ENCODE peak calls at places on chromosomes 2 and 18, in seven cellular contexts. One of them, this sample, is unnamed.

GRCh38 chr18:9038277-9038871 is 64.1 kb upstream of the NDUFV2 start:
- DNase-seq in IMR-90: peak
- DNase-seq in H9: no peak
- DNase-seq in mesendoderm: peak
- DNase-seq in H1: no peak
- DNase-seq in trophoblast cell: peak
- DNase-seq in mesenchymal stem cell: peak
- DNase-seq in this sample: no peak

GRCh38 chr18:75360206-75360605 is 67.3 kb downstream of the SMIM21 start:
- DNase-seq in IMR-90: no peak
- DNase-seq in H9: no peak
- DNase-seq in mesendoderm: no peak
- DNase-seq in H1: no peak
- DNase-seq in trophoblast cell: no peak
- DNase-seq in mesenchymal stem cell: no peak
- DNase-seq in this sample: no peak

GRCh38 chr2:136029149-136029548 is 43.7 kb upstream of the DARS1 start:
- DNase-seq in IMR-90: no peak
- DNase-seq in H9: no peak
- DNase-seq in mesendoderm: no peak
- DNase-seq in H1: no peak
- DNase-seq in trophoblast cell: no peak
- DNase-seq in mesenchymal stem cell: no peak
- DNase-seq in this sample: no peak

GRCh38 chr2:149767516-149767974 is 180.0 kb upstream of the MMADHC start:
- DNase-seq in IMR-90: peak
- DNase-seq in H9: no peak
- DNase-seq in mesendoderm: peak
- DNase-seq in H1: no peak
- DNase-seq in trophoblast cell: no peak
- DNase-seq in mesenchymal stem cell: peak
- DNase-seq in this sample: no peak

GRCh38 chr2:85032621-85033020 is 61.7 kb downstream of the KCMF1 start:
- DNase-seq in IMR-90: peak
- DNase-seq in H9: no peak
- DNase-seq in mesendoderm: no peak
- DNase-seq in H1: no peak
- DNase-seq in trophoblast cell: no peak
- DNase-seq in mesenchymal stem cell: peak
- DNase-seq in this sample: no peak

GRCh38 chr2:206728277-206729199 is 10.3 kb upstream of the DYTN start:
- DNase-seq in IMR-90: peak
- DNase-seq in H9: no peak
- DNase-seq in mesendoderm: no peak
- DNase-seq in H1: no peak
- DNase-seq in trophoblast cell: no peak
- DNase-seq in mesenchymal stem cell: no peak
- DNase-seq in this sample: no peak

GRCh38 chr2:27264753-27265535 is 2.1 kb upstream of the SLC30A3 start:
- DNase-seq in IMR-90: peak
- DNase-seq in H9: peak
- DNase-seq in mesendoderm: peak
- DNase-seq in H1: peak
- DNase-seq in trophoblast cell: peak
- DNase-seq in mesenchymal stem cell: peak
- DNase-seq in this sample: peak

GRCh38 chr18:13464432-13465125 is 246.0 kb downstream of the LDLRAD4 start:
- DNase-seq in IMR-90: no peak
- DNase-seq in H9: no peak
- DNase-seq in mesendoderm: no peak
- DNase-seq in H1: no peak
- DNase-seq in trophoblast cell: no peak
- DNase-seq in mesenchymal stem cell: no peak
- DNase-seq in this sample: no peak

GRCh38 chr18:42414756-42415454 is 459.9 kb downstream of the PIK3C3 start:
- DNase-seq in IMR-90: no peak
- DNase-seq in H9: no peak
- DNase-seq in mesendoderm: peak
- DNase-seq in H1: no peak
- DNase-seq in trophoblast cell: peak
- DNase-seq in mesenchymal stem cell: peak
- DNase-seq in this sample: no peak

GRCh38 chr2:33589444-33589843 is 9.7 kb downstream of the FAM98A start:
- DNase-seq in IMR-90: peak
- DNase-seq in H9: no peak
- DNase-seq in mesendoderm: no peak
- DNase-seq in H1: no peak
- DNase-seq in trophoblast cell: no peak
- DNase-seq in mesenchymal stem cell: no peak
- DNase-seq in this sample: no peak

GRCh38 chr2:73284296-73285161 is at the start of gene FBXO41:
- DNase-seq in IMR-90: peak
- DNase-seq in H9: peak
- DNase-seq in mesendoderm: peak
- DNase-seq in H1: peak
- DNase-seq in trophoblast cell: no peak
- DNase-seq in mesenchymal stem cell: no peak
- DNase-seq in this sample: no peak

GRCh38 chr2:218476676-218477075 is 57.8 kb downstream of the VIL1 start:
- DNase-seq in IMR-90: peak
- DNase-seq in H9: no peak
- DNase-seq in mesendoderm: no peak
- DNase-seq in H1: no peak
- DNase-seq in trophoblast cell: no peak
- DNase-seq in mesenchymal stem cell: peak
- DNase-seq in this sample: no peak

GRCh38 chr2:33425156-33425555 is 51.3 kb upstream of the RASGRP3 start:
- DNase-seq in IMR-90: no peak
- DNase-seq in H9: no peak
- DNase-seq in mesendoderm: no peak
- DNase-seq in H1: no peak
- DNase-seq in trophoblast cell: no peak
- DNase-seq in mesenchymal stem cell: no peak
- DNase-seq in this sample: no peak

GRCh38 chr2:102522169-102522568 is 49.1 kb downstream of the SLC9A4 start:
- DNase-seq in IMR-90: no peak
- DNase-seq in H9: no peak
- DNase-seq in mesendoderm: no peak
- DNase-seq in H1: no peak
- DNase-seq in trophoblast cell: no peak
- DNase-seq in mesenchymal stem cell: no peak
- DNase-seq in this sample: no peak

GRCh38 chr2:36965751-36966369 is 476 bp downstream of the STRN start:
- DNase-seq in IMR-90: no peak
- DNase-seq in H9: peak
- DNase-seq in mesendoderm: peak
- DNase-seq in H1: peak
- DNase-seq in trophoblast cell: no peak
- DNase-seq in mesenchymal stem cell: peak
- DNase-seq in this sample: peak

GRCh38 chr2:109369671-109370191 is 240.7 kb downstream of the SH3RF3 start:
- DNase-seq in IMR-90: no peak
- DNase-seq in H9: peak
- DNase-seq in mesendoderm: no peak
- DNase-seq in H1: peak
- DNase-seq in trophoblast cell: no peak
- DNase-seq in mesenchymal stem cell: no peak
- DNase-seq in this sample: no peak

GRCh38 chr2:20037660-20038059 is 13.8 kb downstream of the LAPTM4A start:
- DNase-seq in IMR-90: no peak
- DNase-seq in H9: no peak
- DNase-seq in mesendoderm: no peak
- DNase-seq in H1: no peak
- DNase-seq in trophoblast cell: no peak
- DNase-seq in mesenchymal stem cell: no peak
- DNase-seq in this sample: no peak

GRCh38 chr2:20044778-20045177 is 6.7 kb downstream of the LAPTM4A start:
- DNase-seq in IMR-90: no peak
- DNase-seq in H9: no peak
- DNase-seq in mesendoderm: no peak
- DNase-seq in H1: no peak
- DNase-seq in trophoblast cell: no peak
- DNase-seq in mesenchymal stem cell: no peak
- DNase-seq in this sample: no peak

GRCh38 chr2:20042531-20042930 is 8.9 kb downstream of the LAPTM4A start:
- DNase-seq in IMR-90: no peak
- DNase-seq in H9: no peak
- DNase-seq in mesendoderm: peak
- DNase-seq in H1: no peak
- DNase-seq in trophoblast cell: no peak
- DNase-seq in mesenchymal stem cell: peak
- DNase-seq in this sample: no peak

GRCh38 chr2:20035961-20036666 is 15.3 kb downstream of the LAPTM4A start:
- DNase-seq in IMR-90: no peak
- DNase-seq in H9: no peak
- DNase-seq in mesendoderm: no peak
- DNase-seq in H1: no peak
- DNase-seq in trophoblast cell: no peak
- DNase-seq in mesenchymal stem cell: no peak
- DNase-seq in this sample: no peak

DNA sequence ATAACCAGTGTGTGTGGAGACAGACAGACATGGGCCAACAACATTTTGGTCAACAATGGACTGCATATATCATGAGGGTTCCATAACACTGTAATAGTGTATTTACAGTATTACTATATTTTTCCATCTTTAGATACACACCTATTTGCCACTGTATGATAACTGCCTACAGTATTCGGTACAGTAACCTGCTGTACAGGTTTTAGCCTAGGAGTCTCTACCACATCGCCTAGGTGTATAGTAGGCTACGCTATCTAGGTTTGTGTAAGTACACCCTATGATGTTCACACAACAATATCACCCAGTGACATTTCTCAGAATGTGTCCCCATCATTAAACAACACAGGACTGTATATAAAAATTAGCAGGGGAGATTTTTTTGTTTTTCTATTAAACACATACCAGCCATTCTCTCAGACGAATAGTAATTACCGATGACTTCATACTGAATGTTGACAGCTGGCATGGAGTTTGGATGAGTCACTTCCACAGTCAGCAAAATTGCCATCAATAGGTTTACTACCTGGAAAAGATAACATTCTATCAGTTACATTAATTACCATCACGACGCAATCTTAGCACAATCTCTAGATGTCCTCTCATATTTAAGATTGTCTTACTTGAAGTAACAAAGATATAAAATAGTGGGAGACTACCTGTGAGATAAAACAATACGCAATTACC is 10.8 kb downstream of the LAPTM4A start:
- DNase-seq in IMR-90: peak
- DNase-seq in H9: no peak
- DNase-seq in mesendoderm: peak
- DNase-seq in H1: no peak
- DNase-seq in trophoblast cell: no peak
- DNase-seq in mesenchymal stem cell: no peak
- DNase-seq in this sample: no peak
- H3K23ac ChIP-seq in IMR-90: no peak
- H3K23ac ChIP-seq in H9: no peak
- H3K23ac ChIP-seq in mesendoderm: no peak
- H3K23ac ChIP-seq in H1: no peak
- H3K23ac ChIP-seq in trophoblast cell: no peak
- H3K23ac ChIP-seq in mesenchymal stem cell: no peak
- H3K23ac ChIP-seq in this sample: no peak

GRCh38 chr2:210548031-210548430 is 8.4 kb upstream of the CPS1 start:
- DNase-seq in IMR-90: no peak
- DNase-seq in H9: no peak
- DNase-seq in mesendoderm: no peak
- DNase-seq in H1: no peak
- DNase-seq in trophoblast cell: no peak
- DNase-seq in mesenchymal stem cell: no peak
- DNase-seq in this sample: no peak
- H3K23ac ChIP-seq in IMR-90: no peak
- H3K23ac ChIP-seq in H9: no peak
- H3K23ac ChIP-seq in mesendoderm: no peak
- H3K23ac ChIP-seq in H1: no peak
- H3K23ac ChIP-seq in trophoblast cell: no peak
- H3K23ac ChIP-seq in mesenchymal stem cell: no peak
- H3K23ac ChIP-seq in this sample: no peak

GRCh38 chr18:74065366-74065765 is 82.3 kb downstream of the FBXO15 start:
- DNase-seq in IMR-90: no peak
- DNase-seq in H9: no peak
- DNase-seq in mesendoderm: no peak
- DNase-seq in H1: no peak
- DNase-seq in trophoblast cell: no peak
- DNase-seq in mesenchymal stem cell: no peak
- DNase-seq in this sample: no peak

GRCh38 chr18:74064510-74064909 is 83.1 kb downstream of the FBXO15 start:
- DNase-seq in IMR-90: peak
- DNase-seq in H9: no peak
- DNase-seq in mesendoderm: no peak
- DNase-seq in H1: no peak
- DNase-seq in trophoblast cell: no peak
- DNase-seq in mesenchymal stem cell: peak
- DNase-seq in this sample: no peak

GRCh38 chr18:74063023-74063422 is 84.6 kb downstream of the FBXO15 start:
- DNase-seq in IMR-90: no peak
- DNase-seq in H9: no peak
- DNase-seq in mesendoderm: no peak
- DNase-seq in H1: no peak
- DNase-seq in trophoblast cell: no peak
- DNase-seq in mesenchymal stem cell: no peak
- DNase-seq in this sample: no peak

GRCh38 chr18:74062037-74062436 is 85.6 kb downstream of the FBXO15 start:
- DNase-seq in IMR-90: no peak
- DNase-seq in H9: no peak
- DNase-seq in mesendoderm: no peak
- DNase-seq in H1: no peak
- DNase-seq in trophoblast cell: no peak
- DNase-seq in mesenchymal stem cell: no peak
- DNase-seq in this sample: no peak

GRCh38 chr18:74063552-74063951 is 84.1 kb downstream of the FBXO15 start:
- DNase-seq in IMR-90: no peak
- DNase-seq in H9: no peak
- DNase-seq in mesendoderm: no peak
- DNase-seq in H1: no peak
- DNase-seq in trophoblast cell: no peak
- DNase-seq in mesenchymal stem cell: no peak
- DNase-seq in this sample: no peak
- H3K23ac ChIP-seq in IMR-90: no peak
- H3K23ac ChIP-seq in H9: no peak
- H3K23ac ChIP-seq in mesendoderm: no peak
- H3K23ac ChIP-seq in H1: no peak
- H3K23ac ChIP-seq in trophoblast cell: no peak
- H3K23ac ChIP-seq in mesenchymal stem cell: no peak
- H3K23ac ChIP-seq in this sample: no peak

GRCh38 chr2:201575971-201576370 is 67.3 kb downstream of the TMEM237 start:
- DNase-seq in IMR-90: no peak
- DNase-seq in H9: no peak
- DNase-seq in mesendoderm: no peak
- DNase-seq in H1: no peak
- DNase-seq in trophoblast cell: no peak
- DNase-seq in mesenchymal stem cell: no peak
- DNase-seq in this sample: no peak

GRCh38 chr2:201574754-201575153 is 68.5 kb downstream of the TMEM237 start:
- DNase-seq in IMR-90: no peak
- DNase-seq in H9: no peak
- DNase-seq in mesendoderm: no peak
- DNase-seq in H1: no peak
- DNase-seq in trophoblast cell: no peak
- DNase-seq in mesenchymal stem cell: no peak
- DNase-seq in this sample: no peak

GRCh38 chr2:201579536-201579935 is 63.8 kb downstream of the TMEM237 start:
- DNase-seq in IMR-90: peak
- DNase-seq in H9: no peak
- DNase-seq in mesendoderm: no peak
- DNase-seq in H1: no peak
- DNase-seq in trophoblast cell: no peak
- DNase-seq in mesenchymal stem cell: peak
- DNase-seq in this sample: no peak

GRCh38 chr2:201580486-201580885 is 62.8 kb downstream of the TMEM237 start:
- DNase-seq in IMR-90: peak
- DNase-seq in H9: no peak
- DNase-seq in mesendoderm: no peak
- DNase-seq in H1: no peak
- DNase-seq in trophoblast cell: no peak
- DNase-seq in mesenchymal stem cell: peak
- DNase-seq in this sample: no peak
- H3K23ac ChIP-seq in IMR-90: no peak
- H3K23ac ChIP-seq in H9: no peak
- H3K23ac ChIP-seq in mesendoderm: no peak
- H3K23ac ChIP-seq in H1: no peak
- H3K23ac ChIP-seq in trophoblast cell: no peak
- H3K23ac ChIP-seq in mesenchymal stem cell: no peak
- H3K23ac ChIP-seq in this sample: no peak

This sample was measured in neuronal stem cell.